ENCODE peak calls at places on chromosomes 12 and 14, in five cellular contexts. B is NCI-H69; X is choroid plexus epithelial cell; P is PC-3; G is NK-92 treated with Interleukin-12 subunit alpha and Interleukin-12 subunit beta, amount 100 ng/mL, for 24 hours. N is an unnamed sample.

GRCh38 chr14:32669416-32669815 is 269.3 kb upstream of the NPAS3 start:
- DNase-seq in X (peak; percentile 29), B (no peak), G (no peak), P (no peak), N (peak; percentile 20)

GRCh38 chr14:89249296-89249565 is 167.8 kb downstream of the FOXN3 start:
- DNase-seq in X (no peak), G (no peak), B (no peak), P (peak; percentile 94), N (no peak)

GRCh38 chr14:43795600-43796228 is 711.4 kb downstream of the FSCB start:
- DNase-seq in X (peak; percentile 17), P (peak; percentile 51), G (no peak), B (peak; percentile 52), N (no peak)

GRCh38 chr12:67355428-67356385 is 86.5 kb downstream of the CAND1 start:
- DNase-seq in X (peak; percentile 83), B (peak; percentile 80), P (peak; percentile 70), G (no peak), N (peak; percentile 68)

GRCh38 chr12:119748512-119748911 is 80.6 kb downstream of the PRKAB1 start:
- DNase-seq in G (no peak), P (peak; percentile 22), B (no peak), X (no peak), N (no peak)

GRCh38 chr14:52917732-52918131 is 33.1 kb downstream of the FERMT2 start:
- DNase-seq in G (no peak), B (no peak), P (peak; percentile 57), X (peak; percentile 66), N (peak; percentile 37)

GRCh38 chr12:117583677-117584076 is 222.3 kb upstream of the NOS1 start:
- DNase-seq in P (no peak), X (no peak), G (no peak), B (peak; percentile 91), N (no peak)

GRCh38 chr12:57148469-57149308 is 1.3 kb upstream of the LRP1-AS start:
- DNase-seq in B (no peak), P (no peak), G (no peak), X (peak; percentile 73), N (no peak)

GRCh38 chr12:32148372-32148771 is 41.7 kb downstream of the BICD1 start:
- DNase-seq in X (peak; percentile 9), B (no peak), G (no peak), P (peak; percentile 69), N (no peak)

GRCh38 chr12:131948166-131948712 is 1.5 kb upstream of the EP400 start:
- DNase-seq in X (no peak), G (no peak), P (no peak), B (no peak), N (no peak)

GRCh38 chr12:127108360-127109215 is 1158.4 kb upstream of the TMEM132C start:
- DNase-seq in P (peak; percentile 87), X (peak; percentile 78), G (no peak), B (peak; percentile 6), N (peak; percentile 3)

GRCh38 chr14:35277179-35277578 is 15.0 kb upstream of the PSMA6 start:
- DNase-seq in B (peak; percentile 66), G (no peak), X (no peak), P (peak; percentile 10), N (no peak)

GRCh38 chr12:24025153-24025798 is 75.8 kb upstream of the SOX5 start:
- DNase-seq in G (no peak), P (peak; percentile 4), X (peak; percentile 58), B (peak; percentile 8), N (no peak)

GRCh38 chr12:39165338-39165737 is 259.9 kb upstream of the CPNE8 start:
- DNase-seq in G (no peak), X (no peak), P (no peak), B (no peak), N (no peak)

GRCh38 chr12:106284294-106285105 is 18.0 kb upstream of the TCP11L2 start:
- DNase-seq in G (no peak), B (peak; percentile 44), P (peak; percentile 41), X (no peak), N (peak; percentile 37)

GRCh38 chr12:93020998-93021597 is 92.0 kb upstream of the EEA1 start:
- DNase-seq in G (no peak), B (no peak), P (no peak), X (no peak), N (no peak)

N was measured in dermis blood vessel endothelial cell.